ENCODE peak calls at places on chromosome 21, in five cellular contexts. Y is CD4-positive, alpha-beta memory T cell; X is heart right ventricle; B is PC-3; V is tibial artery. L is an unnamed sample.

GRCh38 chr21:14771587-14771986 is 225.5 kb upstream of the SAMSN1 start:
- DNase-seq in Y (no peak), X (no peak), B (no peak), V (no peak), L (no peak)

GRCh38 chr21:39144191-39144590 is 39.1 kb downstream of the PSMG1 start:
- DNase-seq in Y (no peak), X (no peak), B (no peak), V (no peak), L (no peak)

GRCh38 chr21:17466166-17466565 is 46.7 kb upstream of the CXADR start:
- DNase-seq in Y (no peak), X (no peak), B (peak; percentile 36), V (no peak), L (peak; percentile 45)

GRCh38 chr21:17451364-17451869 is 61.4 kb upstream of the CXADR start:
- DNase-seq in Y (no peak), X (no peak), B (peak; percentile 45), V (peak; percentile 70), L (no peak)

GRCh38 chr21:46663754-46664153 is 28.3 kb downstream of the PRMT2 start:
- DNase-seq in Y (no peak), X (no peak), B (no peak), V (no peak), L (no peak)

GRCh38 chr21:27771938-27772505 is 805.1 kb upstream of the ADAMTS5 start:
- DNase-seq in Y (no peak), X (no peak), B (no peak), V (no peak), L (no peak)

GRCh38 chr21:20266369-20266710 is 731.9 kb upstream of the NCAM2 start:
- DNase-seq in Y (no peak), X (no peak), B (no peak), V (no peak), L (no peak)

GRCh38 chr21:38843806-38844479 is 38.2 kb downstream of the ETS2 start:
- DNase-seq in Y (no peak), X (no peak), B (peak; percentile 45), V (no peak), L (no peak)

GRCh38 chr21:39644069-39644468 is 31.3 kb downstream of the B3GALT5 start:
- DNase-seq in Y (no peak), X (no peak), B (no peak), V (no peak), L (no peak)

GRCh38 chr21:43916691-43917514 is 51.9 kb downstream of the AGPAT3 start:
- DNase-seq in Y (peak; percentile 85), X (no peak), B (no peak), V (no peak), L (no peak)

GRCh38 chr21:14550200-14550599 is 4.1 kb upstream of the SAMSN1 start:
- DNase-seq in Y (peak; percentile 55), X (no peak), B (no peak), V (no peak), L (no peak)

GRCh38 chr21:38716942-38717341 is 88.8 kb upstream of the ETS2 start:
- DNase-seq in Y (no peak), X (no peak), B (peak; percentile 34), V (no peak), L (no peak)

GRCh38 chr21:36282568-36283230 is 37.3 kb upstream of the MORC3 start:
- DNase-seq in Y (no peak), X (no peak), B (no peak), V (no peak), L (no peak)

GRCh38 chr21:43644609-43645008 is 14.7 kb downstream of the HSF2BP start:
- DNase-seq in Y (no peak), X (no peak), B (peak; percentile 65), V (peak; percentile 29), L (no peak)

GRCh38 chr21:41426656-41427311 is 745 bp downstream of the MX1 start:
- DNase-seq in Y (peak; percentile 45), X (no peak), B (no peak), V (no peak), L (peak; percentile 83)
- H3K4me1 ChIP-seq in Y (peaks cover 22% of the 10 kb centered on the region), X (peaks cover 27% of the 10 kb centered on the region), B (peaks cover 4% of the 10 kb centered on the region), V (peaks cover 17% of the 10 kb centered on the region), L (peaks cover 13% of the 10 kb centered on the region)

GRCh38 chr21:34131586-34131985 is 58.2 kb downstream of the MRPS6 start:
- DNase-seq in Y (no peak), X (no peak), B (no peak), V (no peak), L (no peak)

GRCh38 chr21:34132202-34132601 is 58.8 kb downstream of the MRPS6 start:
- DNase-seq in Y (no peak), X (no peak), B (no peak), V (no peak), L (no peak)

GRCh38 chr21:34133392-34133791 is 60.0 kb downstream of the MRPS6 start:
- DNase-seq in Y (no peak), X (no peak), B (no peak), V (no peak), L (no peak)

GRCh38 chr21:34133802-34134201 is 60.4 kb downstream of the MRPS6 start:
- DNase-seq in Y (no peak), X (no peak), B (no peak), V (no peak), L (no peak)

GRCh38 chr21:34132905-34133304 is 59.5 kb downstream of the MRPS6 start:
- DNase-seq in Y (no peak), X (no peak), B (no peak), V (no peak), L (no peak)
- H3K4me1 ChIP-seq in Y (peaks cover 52% of the 10 kb centered on the region), X (peaks cover 64% of the 10 kb centered on the region), B (peaks cover 12% of the 10 kb centered on the region), V (peaks cover 61% of the 10 kb centered on the region), L (peaks cover 34% of the 10 kb centered on the region)

GRCh38 chr21:35145626-35146236 is 96.6 kb upstream of the RUNX1 start:
- DNase-seq in Y (no peak), X (no peak), B (no peak), V (no peak), L (no peak)
- H3K4me1 ChIP-seq in Y (no peaks in the 10 kb centered on the region), X (no peaks in the 10 kb centered on the region), B (peaks cover 49% of the 10 kb centered on the region), V (no peaks in the 10 kb centered on the region), L (no peaks in the 10 kb centered on the region)

DNA sequence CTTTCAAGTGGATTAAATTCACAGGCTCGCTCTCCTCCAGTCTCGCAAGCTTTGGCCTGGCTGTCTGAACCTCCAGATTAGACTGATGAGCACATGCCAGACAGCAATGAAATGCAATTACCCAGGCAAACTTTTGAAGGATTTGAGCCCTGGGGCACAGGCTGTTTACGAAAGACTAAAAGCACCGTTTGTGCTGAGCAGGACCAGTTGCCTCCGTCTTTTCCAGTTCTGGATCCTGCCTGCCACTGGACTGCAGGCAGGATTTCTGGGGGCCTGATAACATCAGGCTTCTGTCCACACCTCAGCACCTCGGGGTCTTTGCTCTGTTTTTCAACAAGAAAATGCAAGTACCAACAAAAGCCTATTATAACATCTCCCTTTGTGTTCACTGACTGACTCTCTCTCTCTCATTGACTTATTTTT is 145.7 kb downstream of the CLIC6 start:
- DNase-seq in Y (no peak), X (no peak), B (no peak), V (no peak), L (no peak)
- H3K4me1 ChIP-seq in Y (peaks cover 60% of the 10 kb centered on the region), X (no peaks in the 10 kb centered on the region), B (peaks cover 61% of the 10 kb centered on the region), V (peaks cover 25% of the 10 kb centered on the region), L (no peaks in the 10 kb centered on the region)

DNA sequence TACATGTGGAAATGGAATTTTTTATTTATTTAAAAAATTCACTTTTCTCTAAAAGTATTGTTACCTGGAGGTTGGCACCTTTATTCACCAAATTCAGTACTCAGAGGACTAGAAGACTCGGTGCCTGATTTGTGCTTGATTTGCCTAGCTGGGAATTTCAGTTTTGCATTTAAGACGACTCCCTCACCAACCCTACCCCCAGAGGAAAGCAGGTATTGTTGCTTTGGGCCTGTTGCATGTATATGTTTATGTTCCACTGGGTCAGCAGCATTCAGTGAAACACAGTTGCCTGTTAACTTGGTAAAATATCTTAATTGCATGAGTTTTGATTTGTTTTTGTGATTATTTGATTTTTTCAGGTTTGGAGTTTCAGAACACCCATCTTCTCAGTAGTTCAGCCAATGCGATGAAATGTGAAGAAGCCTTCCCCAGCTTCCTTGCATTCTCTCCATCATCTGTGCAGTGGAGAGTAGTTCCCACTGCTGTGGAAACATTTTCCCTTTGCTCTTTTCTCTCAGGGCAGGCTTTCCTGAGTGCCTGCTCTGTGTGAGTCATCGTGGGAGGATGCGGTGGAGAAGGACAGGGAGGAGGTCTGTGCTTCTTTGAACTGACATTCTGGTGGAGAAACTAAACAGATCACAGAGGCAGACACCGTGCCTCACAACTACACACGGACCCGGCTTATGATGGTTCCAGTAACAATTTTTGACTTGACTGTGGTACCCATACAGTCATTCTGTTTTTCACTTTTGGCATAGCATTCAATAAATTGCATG is 6.4 kb downstream of the ADARB1 start:
- DNase-seq in Y (peak; percentile 76), X (no peak), B (peak; percentile 33), V (no peak), L (no peak)
- H3K4me1 ChIP-seq in Y (peaks cover 100% of the 10 kb centered on the region), X (peaks cover 70% of the 10 kb centered on the region), B (peaks cover 20% of the 10 kb centered on the region), V (peaks cover 78% of the 10 kb centered on the region), L (peaks cover 30% of the 10 kb centered on the region)

GRCh38 chr21:45088729-45089128 is 14.3 kb downstream of the ADARB1 start:
- DNase-seq in Y (no peak), X (no peak), B (peak; percentile 9), V (no peak), L (no peak)
- H3K4me1 ChIP-seq in Y (peaks cover 70% of the 10 kb centered on the region), X (peaks cover 56% of the 10 kb centered on the region), B (no peaks in the 10 kb centered on the region), V (peaks cover 65% of the 10 kb centered on the region), L (peaks cover 54% of the 10 kb centered on the region)

GRCh38 chr21:37460196-37460595 is 93.6 kb downstream of the DYRK1A start:
- DNase-seq in Y (no peak), X (no peak), B (no peak), V (no peak), L (no peak)
- H3K4me1 ChIP-seq in Y (peaks cover 88% of the 10 kb centered on the region), X (peaks cover 98% of the 10 kb centered on the region), B (peaks cover 24% of the 10 kb centered on the region), V (peaks cover 55% of the 10 kb centered on the region), L (peaks cover 70% of the 10 kb centered on the region)

GRCh38 chr21:29301703-29302102 is 3.0 kb downstream of the BACH1 start:
- DNase-seq in Y (no peak), X (no peak), B (no peak), V (no peak), L (no peak)

GRCh38 chr21:29304577-29304976 is 5.9 kb downstream of the BACH1 start:
- DNase-seq in Y (no peak), X (no peak), B (no peak), V (no peak), L (no peak)

GRCh38 chr21:29303301-29303700 is 4.6 kb downstream of the BACH1 start:
- DNase-seq in Y (no peak), X (no peak), B (no peak), V (no peak), L (no peak)

GRCh38 chr21:29300547-29301138 is 1.9 kb downstream of the BACH1 start:
- DNase-seq in Y (peak; percentile 39), X (no peak), B (peak; percentile 16), V (no peak), L (no peak)

DNA sequence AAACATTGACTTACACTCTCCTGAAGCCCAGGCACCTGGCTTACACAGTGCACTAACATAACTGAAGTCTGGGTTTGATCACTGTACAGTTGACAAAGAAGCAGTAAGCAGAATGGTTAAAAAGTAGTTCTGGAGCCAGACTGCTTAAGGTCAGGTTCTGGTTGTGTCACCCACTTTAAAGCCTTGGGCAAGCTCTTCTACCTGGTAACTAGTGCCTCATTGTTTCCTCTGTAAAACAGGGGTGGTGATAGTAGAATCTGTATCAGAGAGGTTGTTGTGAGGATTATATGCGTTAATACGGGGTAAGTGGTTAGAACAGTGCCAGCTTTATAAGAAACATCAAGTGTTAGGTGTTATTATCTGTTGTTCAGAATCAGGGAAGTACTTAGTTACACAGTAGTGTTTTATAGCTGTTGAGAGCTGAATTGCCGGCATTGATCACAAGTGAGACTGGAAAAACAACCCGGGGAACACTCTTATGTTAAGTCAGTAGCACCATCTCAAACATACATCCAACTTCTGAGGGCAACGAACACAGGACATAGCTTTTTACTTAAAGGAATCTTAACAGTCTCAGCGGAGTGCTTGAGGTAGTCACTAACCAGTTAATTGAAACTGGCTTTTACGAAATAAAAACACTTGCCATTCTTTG is 3.7 kb downstream of the BACH1 start:
- DNase-seq in Y (no peak), X (no peak), B (peak; percentile 35), V (no peak), L (no peak)
- H3K4me1 ChIP-seq in Y (peaks cover 61% of the 10 kb centered on the region), X (peaks cover 81% of the 10 kb centered on the region), B (peaks cover 42% of the 10 kb centered on the region), V (peaks cover 52% of the 10 kb centered on the region), L (peaks cover 62% of the 10 kb centered on the region)

GRCh38 chr21:34020005-34020847 is 53.2 kb upstream of the MRPS6 start:
- DNase-seq in Y (no peak), X (no peak), B (no peak), V (no peak), L (no peak)
- H3K4me1 ChIP-seq in Y (peaks cover 29% of the 10 kb centered on the region), X (peaks cover 19% of the 10 kb centered on the region), B (peaks cover 7% of the 10 kb centered on the region), V (no peaks in the 10 kb centered on the region), L (peaks cover 7% of the 10 kb centered on the region)

L was measured in upper lobe of left lung.